ENCODE peak calls at places on chromosomes 16 and 17, in eight cellular contexts. T is activated gamma-delta T cell treated with anti-CD3 and anti-CD28 coated beads, Interleukin-2, amount 50 U/mL, for 16 hours; G is uterus; B is EH; U is NCI-H1092; P is T-cell; Y is right cardiac atrium; V is stimulated activated CD4-positive, alpha-beta T cell treated with anti-CD3 and anti-CD28 coated beads, Interleukin-15, amount 100 ng/mL, for 1 hour. W is an unnamed sample.

GRCh38 chr16:4839942-4840341 is 7.1 kb downstream of the GLYR1 start:
- DNase-seq in T (no peak), G (no peak), B (no peak), U (no peak), P (no peak), Y (no peak), V (no peak), W (no peak)

GRCh38 chr17:50042211-50042610 is 13.7 kb upstream of the ITGA3 start:
- DNase-seq in T (no peak), G (no peak), B (no peak), U (no peak), P (no peak), Y (no peak), V (no peak), W (no peak)

GRCh38 chr16:28491080-28491969 is 549 bp downstream of the CLN3 start:
- DNase-seq in T (no peak), G (peak), B (peak), U (no peak), P (no peak), Y (peak), V (no peak), W (peak)

GRCh38 chr16:12531937-12532336 is 271.8 kb downstream of the CPPED1 start:
- DNase-seq in T (no peak), G (no peak), B (peak), U (no peak), P (no peak), Y (no peak), V (no peak), W (peak)

GRCh38 chr17:46994993-46995392 is 15.9 kb upstream of the RPRML start:
- DNase-seq in T (no peak), G (no peak), B (no peak), U (no peak), P (no peak), Y (no peak), V (no peak), W (no peak)

GRCh38 chr17:31778538-31778937 is 80.5 kb downstream of the COPRS start:
- DNase-seq in T (no peak), G (no peak), B (peak), U (no peak), P (no peak), Y (no peak), V (no peak), W (no peak)

GRCh38 chr17:61733021-61733420 is 130.3 kb downstream of the BRIP1 start:
- DNase-seq in T (no peak), G (no peak), B (no peak), U (no peak), P (no peak), Y (no peak), V (no peak), W (no peak)

GRCh38 chr16:66524601-66525164 is 25.2 kb downstream of the TK2 start:
- DNase-seq in T (no peak), G (no peak), B (no peak), U (no peak), P (no peak), Y (no peak), V (no peak), W (no peak)

GRCh38 chr17:32125848-32126153 is 16.5 kb upstream of the RHOT1 start:
- DNase-seq in T (no peak), G (no peak), B (no peak), U (no peak), P (no peak), Y (no peak), V (no peak), W (no peak)

GRCh38 chr17:57408064-57408811 is 151.9 kb downstream of the MSI2 start:
- DNase-seq in T (no peak), G (no peak), B (no peak), U (peak), P (peak), Y (no peak), V (no peak), W (no peak)

GRCh38 chr17:49587366-49588073 is 11.8 kb downstream of the NXPH3 start:
- DNase-seq in T (no peak), G (no peak), B (no peak), U (no peak), P (no peak), Y (no peak), V (no peak), W (no peak)

GRCh38 chr16:47854737-47855136 is 301.1 kb downstream of the ABCC12 start:
- DNase-seq in T (no peak), G (no peak), B (no peak), U (no peak), P (no peak), Y (no peak), V (no peak), W (no peak)

GRCh38 chr17:8818654-8819330 is 19.6 kb upstream of the MFSD6L start:
- DNase-seq in T (no peak), G (no peak), B (no peak), U (no peak), P (no peak), Y (no peak), V (no peak), W (no peak)

GRCh38 chr17:14942511-14943185 is 322.5 kb downstream of the PMP22 start:
- DNase-seq in T (no peak), G (no peak), B (peak), U (no peak), P (no peak), Y (no peak), V (no peak), W (peak)

GRCh38 chr16:67645397-67646121 is 615 bp downstream of the CARMIL2 start:
- DNase-seq in T (no peak), G (no peak), B (no peak), U (no peak), P (no peak), Y (peak), V (no peak), W (no peak)

GRCh38 chr17:42667088-42667951 is 8.2 kb downstream of the TUBG2 start:
- DNase-seq in T (no peak), G (peak), B (peak), U (no peak), P (no peak), Y (peak), V (no peak), W (peak)

GRCh38 chr17:35088911-35089845 is 25.7 kb upstream of the RFFL start:
- DNase-seq in T (peak), G (peak), B (peak), U (peak), P (peak), Y (peak), V (peak), W (peak)

GRCh38 chr16:23575834-23576233 is 18.3 kb downstream of the UBFD1 start:
- DNase-seq in T (no peak), G (no peak), B (no peak), U (no peak), P (no peak), Y (no peak), V (no peak), W (peak)

GRCh38 chr16:85878875-85879274 is 20.1 kb upstream of the IRF8 start:
- DNase-seq in T (no peak), G (no peak), B (peak), U (no peak), P (no peak), Y (no peak), V (no peak), W (peak)

GRCh38 chr17:72417627-72418026 is 296.8 kb downstream of the SOX9 start:
- DNase-seq in T (no peak), G (no peak), B (no peak), U (no peak), P (no peak), Y (no peak), V (no peak), W (no peak)

GRCh38 chr17:49333806-49334205 is 28.2 kb downstream of the ZNF652 start:
- DNase-seq in T (no peak), G (no peak), B (peak), U (no peak), P (no peak), Y (no peak), V (no peak), W (peak)

GRCh38 chr17:19311421-19312215 is 50.9 kb downstream of the B9D1 start:
- DNase-seq in T (no peak), G (no peak), B (peak), U (no peak), P (no peak), Y (no peak), V (no peak), W (peak)

GRCh38 chr17:56913867-56914640 is at the start of gene TRIM25:
- DNase-seq in T (peak), G (peak), B (peak), U (peak), P (peak), Y (peak), V (peak), W (peak)

GRCh38 chr16:35598696-35599332 is 2139.4 kb downstream of the TP53TG3F start:
- DNase-seq in T (no peak), G (no peak), B (no peak), U (no peak), P (no peak), Y (no peak), V (no peak), W (no peak)

GRCh38 chr16:56589141-56590039 is at the start of gene MT3:
- DNase-seq in T (no peak), G (no peak), B (no peak), U (peak), P (peak), Y (no peak), V (no peak), W (peak)

GRCh38 chr16:49681449-49681848 is 174.5 kb downstream of the ZNF423 start:
- DNase-seq in T (no peak), G (no peak), B (no peak), U (no peak), P (no peak), Y (no peak), V (no peak), W (no peak)

GRCh38 chr16:31134625-31135534 is 647 bp downstream of the PRSS8 start:
- DNase-seq in T (no peak), G (no peak), B (no peak), U (peak), P (no peak), Y (no peak), V (no peak), W (peak)